ENCODE peak calls at places on chromosomes 4 and X, in ten cellular contexts. K is tibial artery, U is GM06990, Z is fibroblast of the aortic adventitia, J is cardiac fibroblast, C is astrocyte, W is AG04449, D is left lung, M is mucosa of descending colon, H is HFF-Myc. V is an unnamed sample.
A peak's percentile ranks its signal among the peaks of the same experiment; 100 is the strongest.

GRCh38 chr4:57443308-57444243 is 333.4 kb upstream of the IGFBP7 start:
- DNase-seq in K (no peak), U (no peak), Z (no peak), J (no peak), C (no peak), W (no peak), D (no peak), M (no peak), H (no peak), V (no peak)

GRCh38 chrX:103628386-103629290 is at the start of gene TCEAL1:
- DNase-seq in K (peak; percentile 70), U (peak; percentile 48), Z (peak; percentile 31), J (peak; percentile 40), C (peak; percentile 38), W (no peak), D (peak; percentile 85), M (peak; percentile 82), H (no peak), V (peak; percentile 72)

GRCh38 chr4:76563804-76564468 is 128.9 kb downstream of the SHROOM3 start:
- DNase-seq in K (no peak), U (no peak), Z (peak; percentile 42), J (no peak), C (no peak), W (no peak), D (no peak), M (no peak), H (no peak), V (no peak)

GRCh38 chrX:11341274-11342256 is 48.4 kb downstream of the AMELX start:
- DNase-seq in K (peak; percentile 74), U (peak; percentile 38), Z (peak; percentile 91), J (peak; percentile 93), C (peak; percentile 79), W (no peak), D (no peak), M (peak; percentile 46), H (peak; percentile 48), V (peak; percentile 20)

GRCh38 chr4:81600511-81601269 is 129.0 kb upstream of the RASGEF1B start:
- DNase-seq in K (no peak), U (no peak), Z (peak; percentile 4), J (no peak), C (no peak), W (no peak), D (no peak), M (no peak), H (no peak), V (no peak)

GRCh38 chr4:54228064-54228527 is 997 bp upstream of the PDGFRA start:
- DNase-seq in K (peak; percentile 75), U (no peak), Z (peak; percentile 87), J (peak; percentile 94), C (peak; percentile 57), W (no peak), D (peak; percentile 83), M (peak; percentile 71), H (peak; percentile 64), V (peak; percentile 54)

GRCh38 chr4:139014391-139015268 is 951 bp upstream of the NOCT start:
- DNase-seq in K (no peak), U (no peak), Z (peak; percentile 98), J (peak; percentile 96), C (peak; percentile 97), W (peak; percentile 78), D (no peak), M (no peak), H (peak; percentile 94), V (peak; percentile 55)

GRCh38 chrX:40684092-40684491 is 36.7 kb upstream of the CXorf38 start:
- DNase-seq in K (no peak), U (no peak), Z (no peak), J (no peak), C (no peak), W (no peak), D (no peak), M (no peak), H (no peak), V (no peak)

GRCh38 chrX:155334486-155335316 is at the start of gene CLIC2:
- DNase-seq in K (peak; percentile 45), U (peak; percentile 18), Z (peak; percentile 93), J (peak; percentile 70), C (peak; percentile 42), W (peak; percentile 21), D (no peak), M (no peak), H (peak; percentile 81), V (peak; percentile 57)

GRCh38 chrX:107505223-107505622 is 55.8 kb downstream of the FRMPD3 start:
- DNase-seq in K (no peak), U (no peak), Z (no peak), J (no peak), C (no peak), W (no peak), D (no peak), M (no peak), H (no peak), V (no peak)

GRCh38 chr4:112560084-112560483 is 44.1 kb upstream of the NEUROG2 start:
- DNase-seq in K (no peak), U (peak; percentile 14), Z (no peak), J (no peak), C (no peak), W (no peak), D (no peak), M (no peak), H (no peak), V (peak; percentile 14)

GRCh38 chr4:37858877-37859276 is 32.0 kb upstream of the TBC1D1 start:
- DNase-seq in K (no peak), U (no peak), Z (no peak), J (peak; percentile 7), C (no peak), W (no peak), D (no peak), M (no peak), H (no peak), V (no peak)

GRCh38 chr4:153131478-153132069 is 72.7 kb upstream of the TRIM2 start:
- DNase-seq in K (no peak), U (no peak), Z (no peak), J (no peak), C (no peak), W (no peak), D (no peak), M (no peak), H (no peak), V (no peak)

GRCh38 chr4:133711817-133712216 is 489.8 kb downstream of the PABPC4L start:
- DNase-seq in K (no peak), U (no peak), Z (peak; percentile 57), J (peak; percentile 60), C (peak; percentile 79), W (no peak), D (no peak), M (no peak), H (no peak), V (no peak)

GRCh38 chrX:21655901-21656586 is 2.1 kb downstream of the KLHL34 start:
- DNase-seq in K (no peak), U (peak; percentile 2), Z (no peak), J (no peak), C (no peak), W (no peak), D (peak; percentile 43), M (peak; percentile 43), H (no peak), V (no peak)

GRCh38 chr4:86556791-86557415 is 37.2 kb upstream of the PTPN13 start:
- DNase-seq in K (no peak), U (peak; percentile 29), Z (peak; percentile 7), J (peak; percentile 23), C (peak; percentile 23), W (no peak), D (no peak), M (no peak), H (no peak), V (no peak)

GRCh38 chr4:159267023-159267939 is 164.4 kb downstream of the RAPGEF2 start:
- DNase-seq in K (no peak), U (no peak), Z (peak; percentile 41), J (peak; percentile 56), C (peak; percentile 35), W (no peak), D (no peak), M (no peak), H (no peak), V (no peak)

GRCh38 chrX:49761481-49761880 is 65.7 kb upstream of the PAGE1 start:
- DNase-seq in K (no peak), U (no peak), Z (peak; percentile 12), J (peak; percentile 12), C (no peak), W (no peak), D (no peak), M (no peak), H (no peak), V (peak; percentile 9)
- TF ChIP-seq CTCF in K (peak; percentile 24), U (peak; percentile 71), Z (peak; percentile 57), J (peak; percentile 56), C (peak; percentile 37), W (peak; percentile 18), D (peak; percentile 51), M (no peak), H (peak; percentile 27), V (peak; percentile 52)

GRCh38 chrX:25005382-25006185 is 10.2 kb downstream of the ARX start:
- DNase-seq in K (no peak), U (no peak), Z (no peak), J (no peak), C (no peak), W (no peak), D (no peak), M (no peak), H (no peak), V (no peak)
- H3K4me3 ChIP-seq in K (peak overlapping the region; percentile 39), U (no peak overlapping the region), Z (peak overlapping the region; percentile 28), J (no peak overlapping the region), C (no peak overlapping the region), W (no peak overlapping the region), D (no peak overlapping the region), M (no peak overlapping the region), H (no peak overlapping the region), V (no peak overlapping the region)

GRCh38 chr4:131644619-131645018 is 1504.5 kb upstream of the PCDH10 start:
- DNase-seq in K (no peak), U (no peak), Z (peak; percentile 32), J (peak; percentile 68), C (no peak), W (no peak), D (no peak), M (no peak), H (peak; percentile 4), V (peak; percentile 7)
- TF ChIP-seq CTCF in K (no peak), U (peak; percentile 29), Z (peak; percentile 42), J (peak; percentile 58), C (peak; percentile 4), W (no peak), D (no peak), M (no peak), H (peak; percentile 40), V (peak; percentile 36)

DNA sequence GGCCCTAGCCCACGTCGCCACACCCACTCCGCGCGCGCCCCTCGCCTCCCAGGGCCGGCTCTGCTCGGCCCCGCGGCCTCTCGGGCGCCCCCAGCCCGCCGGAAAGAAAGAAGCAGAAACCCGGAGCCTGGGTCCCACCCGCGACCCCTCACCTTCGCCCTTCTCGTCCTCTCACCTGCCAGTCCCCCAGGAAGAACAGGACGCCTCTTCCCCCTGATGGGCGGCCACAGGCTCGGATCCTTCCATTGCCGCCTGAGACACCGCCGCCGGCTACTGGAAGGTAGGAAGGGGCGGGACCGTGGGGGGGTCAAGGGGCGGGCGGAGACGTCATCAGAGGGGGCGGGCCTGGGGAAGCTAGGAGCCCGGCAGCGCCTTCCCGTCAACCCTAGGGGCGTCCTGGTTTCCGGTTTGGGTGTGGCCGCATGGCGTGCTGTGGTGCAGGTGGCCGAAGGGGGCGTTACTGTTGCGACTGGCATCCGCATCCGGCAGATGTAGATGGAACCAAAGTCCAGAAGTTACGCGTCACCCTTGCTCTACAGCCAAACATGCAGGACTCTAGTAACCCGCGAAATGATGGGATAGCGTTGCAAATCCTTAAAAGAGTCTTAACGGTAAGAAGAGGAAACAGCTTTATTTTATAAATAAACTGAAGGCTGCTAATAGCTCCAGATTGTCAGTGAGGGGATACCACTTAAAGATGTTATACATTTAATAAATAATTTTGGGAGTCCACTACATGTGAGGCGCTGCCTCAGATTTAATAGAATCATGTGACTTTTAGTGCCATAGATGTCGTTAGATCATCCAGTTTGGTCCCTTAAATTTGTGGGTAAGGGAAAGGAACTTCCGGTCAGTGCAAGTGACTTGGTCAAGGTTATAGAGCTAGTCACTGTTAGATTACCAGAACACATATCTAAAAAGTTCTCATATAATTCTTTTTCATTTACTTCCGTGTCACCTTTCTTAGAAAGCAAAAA is at the start of gene UBA6:
- DNase-seq in K (peak; percentile 94), U (peak; percentile 94), Z (peak; percentile 93), J (peak; percentile 96), C (peak; percentile 93), W (peak; percentile 73), D (peak; percentile 98), M (peak; percentile 99), H (peak; percentile 96), V (peak; percentile 98)
- H3K4me3 ChIP-seq in K (peak within 1 kb of the TSS; percentile 97), U (peak within 1 kb of the TSS; percentile 80), Z (peak within 1 kb of the TSS; percentile 87), J (peak within 1 kb of the TSS; percentile 86), C (peak within 1 kb of the TSS; percentile 94), W (peak within 1 kb of the TSS; percentile 84), D (peak within 1 kb of the TSS; percentile 94), M (peak within 1 kb of the TSS; percentile 87), H (peak within 1 kb of the TSS; percentile 75), V (peak within 1 kb of the TSS; percentile 92)

V was measured in GM12865.